ENCODE peak calls at places on chromosomes 16 and 17, in eight cellular contexts. K, E, A, I, M, F, V and G are unnamed samples.

GRCh38 chr17:82502207-82502606 is 17.3 kb upstream of the FOXK2 start:
- DNase-seq in K (no peak), E (no peak), A (peak; percentile 62), I (no peak), M (no peak), F (no peak), V (no peak), G (no peak)

GRCh38 chr17:75313941-75314550 is 24.8 kb upstream of the SLC25A19 start:
- DNase-seq in K (no peak), E (no peak), A (no peak), I (no peak), M (no peak), F (no peak), V (no peak), G (no peak)

GRCh38 chr17:18999911-19000310 is 4.7 kb downstream of the FAM83G start:
- DNase-seq in K (no peak), E (no peak), A (no peak), I (no peak), M (no peak), F (no peak), V (no peak), G (no peak)

GRCh38 chr16:78196527-78196926 is 97.1 kb downstream of the WWOX start:
- DNase-seq in K (no peak), E (no peak), A (no peak), I (no peak), M (no peak), F (no peak), V (no peak), G (no peak)

GRCh38 chr17:31462261-31462660 is 70.8 kb downstream of the RAB11FIP4 start:
- DNase-seq in K (no peak), E (no peak), A (no peak), I (no peak), M (no peak), F (no peak), V (no peak), G (no peak)

GRCh38 chr17:15289285-15290185 is 24.4 kb upstream of the PMP22 start:
- DNase-seq in K (peak; percentile 55), E (no peak), A (peak; percentile 80), I (no peak), M (no peak), F (no peak), V (no peak), G (no peak)

GRCh38 chr16:57540387-57540786 is 2.1 kb upstream of the ADGRG5 start:
- DNase-seq in K (no peak), E (no peak), A (no peak), I (no peak), M (no peak), F (no peak), V (no peak), G (peak; percentile 19)

GRCh38 chr16:24178496-24178895 is 77.6 kb upstream of the CACNG3 start:
- DNase-seq in K (peak; percentile 13), E (no peak), A (no peak), I (no peak), M (no peak), F (peak; percentile 73), V (peak; percentile 74), G (no peak)

GRCh38 chr16:27446721-27447120 is 44.7 kb downstream of the IL21R start:
- DNase-seq in K (no peak), E (no peak), A (no peak), I (no peak), M (no peak), F (no peak), V (no peak), G (no peak)

GRCh38 chr17:17093764-17094163 is 51.5 kb downstream of the MPRIP start:
- DNase-seq in K (no peak), E (no peak), A (no peak), I (no peak), M (no peak), F (no peak), V (no peak), G (no peak)

GRCh38 chr17:79779088-79779529 is 1.2 kb downstream of the CBX2 start:
- DNase-seq in K (peak; percentile 30), E (no peak), A (no peak), I (no peak), M (no peak), F (no peak), V (peak; percentile 36), G (no peak)

GRCh38 chr17:79781691-79782575 is 4.0 kb downstream of the CBX2 start:
- DNase-seq in K (no peak), E (no peak), A (no peak), I (no peak), M (no peak), F (no peak), V (no peak), G (no peak)

GRCh38 chr17:79779661-79780365 is 1.9 kb downstream of the CBX2 start:
- DNase-seq in K (no peak), E (no peak), A (no peak), I (no peak), M (no peak), F (no peak), V (no peak), G (no peak)

GRCh38 chr17:79778504-79779087 is 648 bp downstream of the CBX2 start:
- DNase-seq in K (peak; percentile 71), E (no peak), A (no peak), I (no peak), M (no peak), F (peak; percentile 58), V (peak; percentile 85), G (peak; percentile 70)

DNA sequence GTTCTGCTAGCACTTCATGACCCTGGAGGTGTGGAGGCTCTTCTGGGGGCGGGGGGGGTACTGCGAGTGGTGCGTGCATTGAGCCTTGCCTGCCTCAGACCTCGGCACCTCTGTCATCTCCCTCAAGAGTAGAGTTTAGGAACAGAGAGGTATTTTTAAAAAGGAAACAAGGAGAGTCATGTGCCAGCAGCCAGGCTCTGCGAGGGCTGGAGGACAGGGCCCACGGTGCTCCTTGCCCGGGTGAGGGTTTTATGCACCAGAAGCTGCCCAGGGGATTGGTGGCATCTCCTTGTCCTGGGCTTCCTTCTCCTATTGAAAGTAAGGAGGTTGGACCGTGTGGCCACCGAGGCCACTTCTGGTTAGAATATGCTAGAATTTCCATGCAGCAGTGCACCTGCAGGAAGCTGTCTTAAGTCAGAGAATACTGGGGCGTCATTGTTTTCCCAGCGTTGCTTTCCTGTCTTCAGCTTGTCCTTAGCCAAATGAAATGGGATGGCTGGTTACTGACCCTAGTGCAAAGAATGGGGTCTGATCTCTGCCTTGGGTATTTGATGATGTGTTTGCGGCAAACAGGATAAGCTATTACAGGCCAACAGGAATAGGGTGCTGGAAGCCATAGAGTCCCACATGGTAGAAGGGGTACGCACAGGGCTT is 3.2 kb downstream of the CBX2 start:
- DNase-seq in K (no peak), E (no peak), A (no peak), I (no peak), M (no peak), F (no peak), V (no peak), G (no peak)
- H3K27me3 ChIP-seq in K (no peaks in the 10 kb centered on the region), E (no peaks in the 10 kb centered on the region), A (peaks cover 12% of the 10 kb centered on the region), I (peaks cover 59% of the 10 kb centered on the region), M (peaks cover 10% of the 10 kb centered on the region), F (no peaks in the 10 kb centered on the region), V (no peaks in the 10 kb centered on the region), G (no peaks in the 10 kb centered on the region)

GRCh38 chr16:89085755-89086154 is 7.9 kb upstream of the ACSF3 start:
- DNase-seq in K (no peak), E (no peak), A (no peak), I (no peak), M (no peak), F (no peak), V (no peak), G (no peak)
- H3K27me3 ChIP-seq in K (peaks cover 15% of the 10 kb centered on the region), E (peaks cover 5% of the 10 kb centered on the region), A (peaks cover 15% of the 10 kb centered on the region), I (peaks cover 62% of the 10 kb centered on the region), M (peaks cover 17% of the 10 kb centered on the region), F (peaks cover 15% of the 10 kb centered on the region), V (peaks cover 20% of the 10 kb centered on the region), G (no peaks in the 10 kb centered on the region)

GRCh38 chr17:73879987-73880386 is 235.7 kb upstream of the SDK2 start:
- DNase-seq in K (no peak), E (no peak), A (no peak), I (no peak), M (no peak), F (no peak), V (no peak), G (no peak)
- H3K27me3 ChIP-seq in K (peaks cover 18% of the 10 kb centered on the region), E (no peaks in the 10 kb centered on the region), A (no peaks in the 10 kb centered on the region), I (peaks cover 52% of the 10 kb centered on the region), M (no peaks in the 10 kb centered on the region), F (peaks cover 14% of the 10 kb centered on the region), V (peaks cover 9% of the 10 kb centered on the region), G (no peaks in the 10 kb centered on the region)

GRCh38 chr17:39596543-39597267 is 11.0 kb downstream of the NEUROD2 start:
- DNase-seq in K (no peak), E (no peak), A (no peak), I (no peak), M (no peak), F (no peak), V (no peak), G (no peak)
- H3K27me3 ChIP-seq in K (peaks cover 94% of the 10 kb centered on the region), E (peaks cover 13% of the 10 kb centered on the region), A (peaks cover 61% of the 10 kb centered on the region), I (peaks cover 100% of the 10 kb centered on the region), M (peaks cover 60% of the 10 kb centered on the region), F (peaks cover 100% of the 10 kb centered on the region), V (peaks cover 100% of the 10 kb centered on the region), G (peaks cover 6% of the 10 kb centered on the region)